ENCODE peak calls at places on chromosomes 11 and 22, in six cellular contexts. R is GM06990, Q is astrocyte of the cerebellum, T is transverse colon, O is vagina, X is AG04450. Z is an unnamed sample.

GRCh38 chr22:49011769-49012598 is 815.7 kb downstream of the BRD1 start:
- DNase-seq in R (no peak), Q (no peak), T (no peak), O (peak), X (no peak), Z (no peak)

GRCh38 chr11:45812581-45813548 is 7.9 kb downstream of the SLC35C1 start:
- DNase-seq in R (no peak), Q (no peak), T (no peak), O (no peak), X (no peak), Z (no peak)

GRCh38 chr11:108654994-108655631 is 9.8 kb upstream of the DDX10 start:
- DNase-seq in R (no peak), Q (peak), T (peak), O (no peak), X (no peak), Z (no peak)

GRCh38 chr11:32297629-32298028 is 137.7 kb downstream of the WT1 start:
- DNase-seq in R (no peak), Q (peak), T (no peak), O (no peak), X (no peak), Z (peak)

GRCh38 chr11:76891285-76891684 is 30.6 kb downstream of the ACER3 start:
- DNase-seq in R (no peak), Q (no peak), T (no peak), O (no peak), X (no peak), Z (no peak)

GRCh38 chr22:47295982-47296381 is 533.5 kb downstream of the TBC1D22A start:
- DNase-seq in R (no peak), Q (no peak), T (no peak), O (no peak), X (no peak), Z (no peak)

GRCh38 chr11:88508808-88509581 is 171.5 kb upstream of the CTSC start:
- DNase-seq in R (peak), Q (no peak), T (peak), O (no peak), X (no peak), Z (no peak)

GRCh38 chr11:65916391-65916790 is 2.5 kb downstream of the C11orf68 start:
- DNase-seq in R (no peak), Q (no peak), T (no peak), O (no peak), X (no peak), Z (no peak)

GRCh38 chr11:34053161-34053686 is 1.7 kb downstream of the CAPRIN1 start:
- DNase-seq in R (peak), Q (peak), T (peak), O (no peak), X (peak), Z (no peak)

GRCh38 chr11:94815705-94816344 is 47.7 kb downstream of the AMOTL1 start:
- DNase-seq in R (no peak), Q (no peak), T (no peak), O (no peak), X (no peak), Z (no peak)

GRCh38 chr11:125085301-125086081 is 22.4 kb downstream of the SLC37A2 start:
- DNase-seq in R (no peak), Q (no peak), T (no peak), O (no peak), X (no peak), Z (no peak)

GRCh38 chr11:32080381-32080980 is 10.4 kb upstream of the RCN1 start:
- DNase-seq in R (no peak), Q (no peak), T (no peak), O (no peak), X (no peak), Z (no peak)

GRCh38 chr22:47152938-47153337 is 390.5 kb downstream of the TBC1D22A start:
- DNase-seq in R (no peak), Q (no peak), T (no peak), O (no peak), X (no peak), Z (no peak)

GRCh38 chr11:2471048-2471803 is 26.4 kb downstream of the KCNQ1 start:
- DNase-seq in R (no peak), Q (no peak), T (no peak), O (peak), X (no peak), Z (no peak)

GRCh38 chr22:25377699-25378098 is 158.3 kb downstream of the CRYBB2 start:
- DNase-seq in R (no peak), Q (no peak), T (no peak), O (no peak), X (no peak), Z (no peak)

DNA sequence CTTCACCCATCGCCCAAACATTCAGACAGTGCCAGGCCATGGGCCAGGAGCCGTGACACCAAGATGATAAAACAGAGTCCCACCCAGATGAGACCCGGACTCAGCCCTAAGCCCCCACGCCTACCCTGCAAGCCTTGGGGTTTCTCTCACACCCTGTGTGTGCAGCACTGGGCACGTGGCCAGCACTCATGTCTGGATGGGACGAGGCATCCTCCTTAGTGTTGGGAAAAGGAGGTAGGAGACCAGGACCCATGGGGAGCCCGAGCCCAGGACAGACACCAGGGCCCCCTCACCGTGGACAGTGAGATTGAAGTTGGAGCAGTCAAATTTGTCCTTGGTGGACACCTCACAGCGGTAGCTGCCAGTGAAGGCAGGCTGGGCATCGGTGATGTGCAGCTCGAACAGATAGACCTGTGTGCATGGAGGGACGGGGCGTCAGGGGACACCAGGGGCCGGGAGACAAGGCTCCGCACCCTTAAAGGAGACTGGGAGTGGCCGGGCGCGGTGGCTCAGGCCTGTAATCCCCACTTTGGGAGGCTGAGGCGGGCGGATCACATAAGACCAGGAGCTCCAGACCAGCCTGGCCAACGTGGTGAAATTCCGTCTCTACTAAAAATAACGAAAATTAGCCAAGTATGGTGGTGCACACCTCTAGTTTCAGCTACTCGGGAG is 4.2 kb downstream of the MYBPC3 start:
- DNase-seq in R (no peak), Q (no peak), T (no peak), O (no peak), X (no peak), Z (no peak)
- H3K4me3 ChIP-seq in R (no peak), Q (no peak), T (no peak), O (no peak), X (no peak), Z (no peak)

GRCh38 chr11:73324116-73324515 is 16.0 kb downstream of the ARHGEF17 start:
- DNase-seq in R (no peak), Q (no peak), T (no peak), O (no peak), X (no peak), Z (no peak)
- H3K4me3 ChIP-seq in R (no peak), Q (no peak), T (no peak), O (no peak), X (no peak), Z (no peak)

GRCh38 chr22:31083923-31084810 is 3.0 kb downstream of the SMTN start:
- DNase-seq in R (no peak), Q (no peak), T (peak), O (no peak), X (no peak), Z (no peak)
- H3K4me3 ChIP-seq in R (peak), Q (peak), T (peak), O (peak), X (peak), Z (peak)

GRCh38 chr22:11629661-11630385 is 3898.2 kb upstream of the OR11H1 start:
- DNase-seq in R (no peak), Q (no peak), T (no peak), O (peak), X (no peak), Z (no peak)
- H3K4me3 ChIP-seq in R (no peak), Q (no peak), T (no peak), O (no peak), X (no peak), Z (no peak)